ENCODE peak calls at places on chromosomes 11 and 22, in four cellular contexts. H is GM12878, J is K562, S is HepG2. P is an unnamed sample.

GRCh38 chr22:27918351-27919221 is 470 bp downstream of the PITPNB start:
- DNase-seq in J (peak; percentile 70), H (no peak), S (peak; percentile 13), P (peak; percentile 66)

GRCh38 chr22:45008853-45009751 is 703 bp downstream of the PHF21B start:
- DNase-seq in H (no peak), J (no peak), S (no peak), P (no peak)

GRCh38 chr22:44917372-44918165 is 92.2 kb downstream of the PHF21B start:
- DNase-seq in H (no peak), J (no peak), S (no peak), P (no peak)

GRCh38 chr11:72308226-72309073 is 64.5 kb upstream of the PHOX2A start:
- DNase-seq in S (no peak), J (peak; percentile 15), H (no peak), P (peak; percentile 66)

GRCh38 chr22:29813126-29813525 is 24.9 kb downstream of the ASCC2 start:
- DNase-seq in H (no peak), S (no peak), J (no peak), P (no peak)

GRCh38 chr11:133070790-133071189 is 461.5 kb downstream of the OPCML start:
- DNase-seq in S (no peak), J (no peak), H (no peak), P (no peak)

GRCh38 chr11:94018721-94019120 is 2.4 kb upstream of the HEPHL1 start:
- DNase-seq in S (no peak), H (no peak), J (no peak), P (no peak)

GRCh38 chr11:1401656-1402221 is 12.0 kb downstream of the BRSK2 start:
- DNase-seq in H (no peak), S (peak; percentile 30), J (peak; percentile 84), P (peak; percentile 65)

GRCh38 chr11:19428206-19429001 is 187.7 kb upstream of the E2F8 start:
- DNase-seq in J (no peak), S (no peak), H (no peak), P (no peak)

GRCh38 chr11:7600205-7600775 is 73.0 kb downstream of the CYB5R2 start:
- DNase-seq in J (no peak), H (no peak), S (peak; percentile 89), P (no peak)

GRCh38 chr11:119147604-119148333 is 1.1 kb upstream of the ABCG4 start:
- DNase-seq in S (no peak), H (no peak), J (no peak), P (no peak)

GRCh38 chr11:126808851-126809250 is 191.7 kb downstream of the KIRREL3 start:
- DNase-seq in S (no peak), H (no peak), J (no peak), P (no peak)

GRCh38 chr22:50522806-50523438 is 2.5 kb downstream of the SCO2 start:
- DNase-seq in H (no peak), S (no peak), J (no peak), P (no peak)

GRCh38 chr11:120431633-120432032 is 79.9 kb upstream of the GRIK4 start:
- DNase-seq in H (no peak), S (peak; percentile 18), J (peak; percentile 25), P (peak; percentile 32)

DNA sequence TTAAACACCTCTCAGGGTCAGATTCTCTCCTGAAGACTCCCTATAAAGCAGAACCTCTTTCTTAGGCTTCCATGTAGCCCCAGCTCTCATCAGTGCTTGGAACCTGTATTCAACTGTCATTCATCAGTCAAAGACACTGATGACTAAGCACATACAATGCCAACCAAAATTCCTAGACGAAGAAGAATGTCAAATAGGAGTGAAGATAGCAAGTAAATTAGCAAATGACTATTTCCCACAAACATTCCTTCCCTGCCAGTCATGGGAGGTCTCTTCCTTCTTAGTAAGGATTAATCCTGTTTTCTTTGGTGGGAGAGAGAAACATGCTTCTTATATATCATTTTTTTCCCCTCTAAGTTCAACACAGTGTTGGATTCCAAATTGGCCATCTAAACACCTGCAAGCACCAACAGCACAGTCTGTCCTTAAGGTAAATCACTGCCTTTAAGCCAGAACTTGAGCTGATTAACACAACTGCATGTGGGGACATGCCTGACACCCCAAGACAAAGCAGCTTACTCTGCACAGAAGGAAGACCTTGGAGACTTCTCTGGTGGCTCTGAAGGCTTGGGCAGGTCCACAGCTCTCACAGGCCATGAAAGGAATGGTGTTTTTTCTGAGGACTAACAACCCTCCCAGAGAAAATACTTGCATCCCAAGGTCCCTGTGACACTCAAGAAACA is 47.5 kb upstream of the ME3 start:
- DNase-seq in H (no peak), S (no peak), J (no peak), P (no peak)
- TF ChIP-seq SP1 in H (no peak), S (no peak), J (no peak), P (no peak)

DNA sequence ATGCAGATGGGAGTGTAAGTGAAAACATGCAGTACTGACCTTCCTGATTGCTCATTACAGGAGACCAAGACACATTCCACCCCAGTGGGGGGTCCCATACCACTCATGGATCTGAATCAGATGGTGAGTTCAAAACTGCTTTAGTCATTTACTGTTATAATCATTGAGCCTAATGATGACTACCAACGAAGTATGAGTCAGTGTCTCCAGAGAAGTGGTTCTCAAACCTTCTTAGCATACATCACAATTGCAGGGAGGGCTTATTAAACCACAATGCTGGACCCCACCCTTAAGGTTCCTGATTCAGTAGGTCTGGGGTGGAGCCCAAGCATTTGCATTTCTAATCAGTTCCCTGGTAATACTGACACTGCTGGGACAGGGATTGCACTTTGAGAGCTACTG is 75.8 kb downstream of the CD44 start:
- DNase-seq in J (no peak), S (no peak), H (no peak), P (no peak)
- TF ChIP-seq FOXM1 in J (no peak), S (no peak), H (no peak), P (no peak)

GRCh38 chr11:64223001-64223651 is 2.9 kb downstream of the TRPT1 start:
- DNase-seq in H (no peak), S (no peak), J (no peak), P (no peak)
- TF ChIP-seq SP1 in H (no peak), S (no peak), J (no peak), P (no peak)

DNA sequence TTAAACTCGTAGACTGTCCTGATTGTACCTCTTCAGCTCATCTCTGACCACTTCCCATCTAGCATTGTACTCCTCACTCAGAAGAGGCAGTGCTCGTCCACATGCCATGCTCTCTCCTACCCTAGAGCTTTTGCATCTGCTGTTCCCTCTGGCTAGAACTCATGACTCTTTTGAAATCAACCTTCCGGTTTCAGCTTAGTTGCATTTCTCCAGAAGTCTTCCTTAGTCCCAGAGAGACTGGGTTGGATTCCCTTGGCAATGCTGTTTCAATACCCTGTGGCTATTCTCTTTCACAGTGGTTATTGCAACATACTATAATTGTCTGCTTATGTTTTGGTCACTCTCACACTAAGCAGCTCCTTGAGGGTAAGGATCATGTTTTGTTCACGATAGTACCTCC is 14.3 kb downstream of the SEPTIN3 start:
- DNase-seq in S (no peak), H (no peak), J (no peak), P (no peak)
- TF ChIP-seq FOXM1 in S (no peak), H (no peak), J (no peak), P (no peak)

P was measured in HEK293T.